ENCODE peak calls at places on chromosomes 5 and 9, in four cellular contexts. R is ecto neural progenitor cell, W is GM20000, N is kidney tubule cell. A is an unnamed sample.

GRCh38 chr5:139851558-139851957 is 56.0 kb downstream of the PSD2 start:
- DNase-seq in R (no peak), W (no peak), N (no peak), A (no peak)

GRCh38 chr5:32342656-32343055 is 29.9 kb upstream of the MTMR12 start:
- DNase-seq in R (no peak), W (no peak), N (no peak), A (no peak)

GRCh38 chr9:105858877-105859276 is 164.5 kb downstream of the TMEM38B start:
- DNase-seq in R (no peak), W (no peak), N (no peak), A (no peak)

GRCh38 chr5:56815657-56816545 is 552 bp downstream of the MAP3K1 start:
- DNase-seq in R (peak; percentile 65), W (peak; percentile 70), N (no peak), A (peak; percentile 16)

GRCh38 chr9:5375091-5375490 is 35.4 kb upstream of the RLN1 start:
- DNase-seq in R (no peak), W (peak; percentile 15), N (no peak), A (no peak)

GRCh38 chr9:92392690-92393089 is 11.7 kb downstream of the OGN start:
- DNase-seq in R (no peak), W (no peak), N (no peak), A (peak; percentile 71)

GRCh38 chr9:5392285-5392684 is 45.4 kb downstream of the PLGRKT start:
- DNase-seq in R (no peak), W (no peak), N (no peak), A (no peak)

GRCh38 chr5:34743878-34744277 is 87.8 kb downstream of the RAI14 start:
- DNase-seq in R (no peak), W (no peak), N (peak; percentile 88), A (peak; percentile 89)

GRCh38 chr9:128190516-128191405 is 611 bp downstream of the CIZ1 start:
- DNase-seq in R (no peak), W (peak; percentile 52), N (no peak), A (no peak)

GRCh38 chr9:16180546-16180945 is 627.7 kb downstream of the CCDC171 start:
- DNase-seq in R (no peak), W (no peak), N (peak; percentile 94), A (peak; percentile 64)

GRCh38 chr5:175897285-175897684 is 25.9 kb downstream of the CPLX2 start:
- DNase-seq in R (peak; percentile 25), W (no peak), N (no peak), A (no peak)

GRCh38 chr9:91945277-91946074 is 4.6 kb downstream of the ROR2 start:
- DNase-seq in R (peak; percentile 29), W (no peak), N (no peak), A (peak; percentile 77)

GRCh38 chr9:76351006-76351405 is 43.2 kb downstream of the RFK start:
- DNase-seq in R (no peak), W (no peak), N (no peak), A (no peak)

GRCh38 chr5:131756942-131757341 is 39.9 kb downstream of the FNIP1 start:
- DNase-seq in R (no peak), W (no peak), N (no peak), A (no peak)

GRCh38 chr9:88923653-88924284 is 67.5 kb upstream of the S1PR3 start:
- DNase-seq in R (no peak), W (no peak), N (no peak), A (no peak)

GRCh38 chr9:84293001-84293798 is 47.4 kb downstream of the SLC28A3 start:
- DNase-seq in R (no peak), W (peak; percentile 38), N (no peak), A (no peak)

GRCh38 chr5:124395899-124396298 is 350.5 kb downstream of the ZNF608 start:
- DNase-seq in R (no peak), W (no peak), N (no peak), A (no peak)